ENCODE peak calls at places on chromosomes 1 and 21, in nine cellular contexts. One of them, this sample, is unnamed.

GRCh38 chr1:37472281-37472680 is 2.1 kb upstream of the ZC3H12A start:
- DNase-seq in choroid plexus epithelial cell: no peak
- DNase-seq in ovary: no peak
- DNase-seq in AG04450: no peak
- DNase-seq in heart left ventricle: no peak
- DNase-seq in brain microvascular endothelial cell: no peak
- DNase-seq in MM.1S: no peak
- DNase-seq in body of pancreas: no peak
- DNase-seq in lower lobe of right lung: no peak
- DNase-seq in this sample: no peak

GRCh38 chr1:56409112-56409691 is 170.2 kb downstream of the PLPP3 start:
- DNase-seq in AG04450: no peak
- DNase-seq in lower lobe of right lung: peak
- DNase-seq in ovary: no peak
- DNase-seq in MM.1S: peak
- DNase-seq in heart left ventricle: no peak
- DNase-seq in choroid plexus epithelial cell: no peak
- DNase-seq in brain microvascular endothelial cell: no peak
- DNase-seq in body of pancreas: peak
- DNase-seq in this sample: peak

GRCh38 chr1:941588-942383 is 17.3 kb downstream of the NOC2L start:
- DNase-seq in brain microvascular endothelial cell: peak
- DNase-seq in AG04450: no peak
- DNase-seq in ovary: peak
- DNase-seq in body of pancreas: peak
- DNase-seq in choroid plexus epithelial cell: peak
- DNase-seq in MM.1S: peak
- DNase-seq in heart left ventricle: peak
- DNase-seq in lower lobe of right lung: peak
- DNase-seq in this sample: peak

GRCh38 chr1:155062702-155063411 is 683 bp upstream of the EFNA4 start:
- DNase-seq in MM.1S: peak
- DNase-seq in choroid plexus epithelial cell: peak
- DNase-seq in AG04450: no peak
- DNase-seq in body of pancreas: peak
- DNase-seq in lower lobe of right lung: peak
- DNase-seq in ovary: peak
- DNase-seq in brain microvascular endothelial cell: peak
- DNase-seq in heart left ventricle: peak
- DNase-seq in this sample: peak

GRCh38 chr1:87226341-87226760 is 102.3 kb upstream of the LMO4 start:
- DNase-seq in ovary: peak
- DNase-seq in lower lobe of right lung: peak
- DNase-seq in heart left ventricle: peak
- DNase-seq in body of pancreas: peak
- DNase-seq in choroid plexus epithelial cell: peak
- DNase-seq in MM.1S: no peak
- DNase-seq in AG04450: peak
- DNase-seq in brain microvascular endothelial cell: peak
- DNase-seq in this sample: no peak

GRCh38 chr21:38813143-38813542 is 7.4 kb downstream of the ETS2 start:
- DNase-seq in MM.1S: no peak
- DNase-seq in AG04450: no peak
- DNase-seq in choroid plexus epithelial cell: no peak
- DNase-seq in brain microvascular endothelial cell: no peak
- DNase-seq in lower lobe of right lung: no peak
- DNase-seq in heart left ventricle: no peak
- DNase-seq in ovary: no peak
- DNase-seq in body of pancreas: no peak
- DNase-seq in this sample: no peak

GRCh38 chr21:42038826-42039425 is 28.8 kb upstream of the ZBTB21 start:
- DNase-seq in brain microvascular endothelial cell: no peak
- DNase-seq in lower lobe of right lung: no peak
- DNase-seq in heart left ventricle: no peak
- DNase-seq in choroid plexus epithelial cell: peak
- DNase-seq in ovary: no peak
- DNase-seq in MM.1S: no peak
- DNase-seq in AG04450: peak
- DNase-seq in body of pancreas: peak
- DNase-seq in this sample: no peak

GRCh38 chr1:208059328-208060017 is 148.5 kb upstream of the CD34 start:
- DNase-seq in heart left ventricle: no peak
- DNase-seq in MM.1S: no peak
- DNase-seq in lower lobe of right lung: no peak
- DNase-seq in ovary: no peak
- DNase-seq in brain microvascular endothelial cell: no peak
- DNase-seq in choroid plexus epithelial cell: peak
- DNase-seq in AG04450: no peak
- DNase-seq in body of pancreas: no peak
- DNase-seq in this sample: peak

GRCh38 chr1:181352695-181353094 is 130.6 kb upstream of the CACNA1E start:
- DNase-seq in AG04450: no peak
- DNase-seq in MM.1S: no peak
- DNase-seq in brain microvascular endothelial cell: no peak
- DNase-seq in choroid plexus epithelial cell: no peak
- DNase-seq in heart left ventricle: no peak
- DNase-seq in lower lobe of right lung: no peak
- DNase-seq in body of pancreas: no peak
- DNase-seq in ovary: no peak
- DNase-seq in this sample: no peak

GRCh38 chr1:171984850-171985485 is 143.7 kb downstream of the DNM3 start:
- DNase-seq in choroid plexus epithelial cell: peak
- DNase-seq in lower lobe of right lung: no peak
- DNase-seq in heart left ventricle: no peak
- DNase-seq in ovary: no peak
- DNase-seq in body of pancreas: peak
- DNase-seq in MM.1S: peak
- DNase-seq in AG04450: no peak
- DNase-seq in brain microvascular endothelial cell: no peak
- DNase-seq in this sample: peak

GRCh38 chr1:243734311-243734700 is 115.7 kb downstream of the AKT3 start:
- DNase-seq in MM.1S: no peak
- DNase-seq in choroid plexus epithelial cell: peak
- DNase-seq in brain microvascular endothelial cell: no peak
- DNase-seq in body of pancreas: no peak
- DNase-seq in AG04450: no peak
- DNase-seq in ovary: no peak
- DNase-seq in lower lobe of right lung: no peak
- DNase-seq in heart left ventricle: no peak
- DNase-seq in this sample: no peak

GRCh38 chr1:170662561-170662971 is 1.4 kb upstream of the PRRX1 start:
- DNase-seq in AG04450: no peak
- DNase-seq in brain microvascular endothelial cell: peak
- DNase-seq in lower lobe of right lung: no peak
- DNase-seq in MM.1S: no peak
- DNase-seq in heart left ventricle: no peak
- DNase-seq in body of pancreas: no peak
- DNase-seq in choroid plexus epithelial cell: no peak
- DNase-seq in ovary: no peak
- DNase-seq in this sample: no peak

GRCh38 chr1:170660874-170661645 is 2.9 kb upstream of the PRRX1 start:
- DNase-seq in brain microvascular endothelial cell: no peak
- DNase-seq in MM.1S: no peak
- DNase-seq in AG04450: no peak
- DNase-seq in body of pancreas: no peak
- DNase-seq in ovary: peak
- DNase-seq in choroid plexus epithelial cell: no peak
- DNase-seq in lower lobe of right lung: no peak
- DNase-seq in heart left ventricle: no peak
- DNase-seq in this sample: no peak

GRCh38 chr1:170659404-170660035 is 4.4 kb upstream of the PRRX1 start:
- DNase-seq in choroid plexus epithelial cell: no peak
- DNase-seq in brain microvascular endothelial cell: no peak
- DNase-seq in ovary: no peak
- DNase-seq in AG04450: no peak
- DNase-seq in MM.1S: no peak
- DNase-seq in heart left ventricle: no peak
- DNase-seq in lower lobe of right lung: no peak
- DNase-seq in body of pancreas: no peak
- DNase-seq in this sample: no peak

GRCh38 chr1:170661646-170662411 is 2.1 kb upstream of the PRRX1 start:
- DNase-seq in MM.1S: no peak
- DNase-seq in ovary: peak
- DNase-seq in body of pancreas: no peak
- DNase-seq in AG04450: no peak
- DNase-seq in choroid plexus epithelial cell: peak
- DNase-seq in heart left ventricle: peak
- DNase-seq in lower lobe of right lung: no peak
- DNase-seq in brain microvascular endothelial cell: peak
- DNase-seq in this sample: no peak

DNA sequence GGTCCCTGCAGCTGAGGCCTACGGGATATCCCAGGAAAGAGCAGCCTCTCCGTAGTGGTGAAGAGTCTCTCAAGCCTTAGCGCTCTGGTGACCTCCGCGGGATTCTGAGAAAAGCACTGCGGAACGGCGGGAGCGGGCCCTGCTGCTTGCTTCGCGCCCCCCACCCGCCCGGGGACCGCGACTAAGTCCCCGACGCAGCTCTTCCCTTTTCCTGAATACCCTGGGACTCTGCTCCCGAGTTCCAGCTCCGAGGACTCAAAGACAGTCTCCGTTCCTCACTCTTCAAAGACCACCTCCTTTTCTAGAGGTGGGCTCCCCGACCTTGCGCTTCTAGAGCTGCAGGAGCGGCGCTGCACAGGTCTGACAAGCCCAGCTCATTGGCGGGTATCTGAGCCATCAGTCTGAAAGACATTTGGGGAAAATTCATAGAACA is 3.6 kb upstream of the PRRX1 start:
- DNase-seq in heart left ventricle: no peak
- DNase-seq in choroid plexus epithelial cell: no peak
- DNase-seq in body of pancreas: no peak
- DNase-seq in AG04450: no peak
- DNase-seq in brain microvascular endothelial cell: no peak
- DNase-seq in MM.1S: no peak
- DNase-seq in ovary: peak
- DNase-seq in lower lobe of right lung: no peak
- DNase-seq in this sample: no peak
- H3K4me3 ChIP-seq in heart left ventricle: no peak
- H3K4me3 ChIP-seq in choroid plexus epithelial cell: no peak
- H3K4me3 ChIP-seq in body of pancreas: no peak
- H3K4me3 ChIP-seq in AG04450: no peak
- H3K4me3 ChIP-seq in brain microvascular endothelial cell: no peak
- H3K4me3 ChIP-seq in MM.1S: no peak
- H3K4me3 ChIP-seq in ovary: no peak
- H3K4me3 ChIP-seq in lower lobe of right lung: no peak
- H3K4me3 ChIP-seq in this sample: no peak

GRCh38 chr1:2584822-2585317 is 1.7 kb upstream of the PRXL2B start:
- DNase-seq in AG04450: no peak
- DNase-seq in MM.1S: no peak
- DNase-seq in ovary: no peak
- DNase-seq in brain microvascular endothelial cell: no peak
- DNase-seq in lower lobe of right lung: no peak
- DNase-seq in choroid plexus epithelial cell: no peak
- DNase-seq in heart left ventricle: no peak
- DNase-seq in body of pancreas: no peak
- DNase-seq in this sample: no peak
- H3K4me3 ChIP-seq in AG04450: peak
- H3K4me3 ChIP-seq in MM.1S: peak
- H3K4me3 ChIP-seq in ovary: peak
- H3K4me3 ChIP-seq in brain microvascular endothelial cell: peak
- H3K4me3 ChIP-seq in lower lobe of right lung: peak
- H3K4me3 ChIP-seq in choroid plexus epithelial cell: no peak
- H3K4me3 ChIP-seq in heart left ventricle: peak
- H3K4me3 ChIP-seq in body of pancreas: no peak
- H3K4me3 ChIP-seq in this sample: peak

GRCh38 chr1:207027221-207027777 is 5.3 kb downstream of the C1orf116 start:
- DNase-seq in heart left ventricle: no peak
- DNase-seq in lower lobe of right lung: peak
- DNase-seq in body of pancreas: no peak
- DNase-seq in choroid plexus epithelial cell: no peak
- DNase-seq in brain microvascular endothelial cell: peak
- DNase-seq in AG04450: no peak
- DNase-seq in MM.1S: no peak
- DNase-seq in ovary: no peak
- DNase-seq in this sample: no peak

GRCh38 chr1:207026177-207026576 is 6.4 kb downstream of the C1orf116 start:
- DNase-seq in AG04450: no peak
- DNase-seq in lower lobe of right lung: no peak
- DNase-seq in choroid plexus epithelial cell: no peak
- DNase-seq in heart left ventricle: no peak
- DNase-seq in ovary: no peak
- DNase-seq in brain microvascular endothelial cell: no peak
- DNase-seq in MM.1S: no peak
- DNase-seq in body of pancreas: no peak
- DNase-seq in this sample: no peak

GRCh38 chr1:207029991-207030521 is 2.5 kb downstream of the C1orf116 start:
- DNase-seq in choroid plexus epithelial cell: no peak
- DNase-seq in AG04450: no peak
- DNase-seq in ovary: no peak
- DNase-seq in brain microvascular endothelial cell: no peak
- DNase-seq in lower lobe of right lung: no peak
- DNase-seq in heart left ventricle: no peak
- DNase-seq in MM.1S: no peak
- DNase-seq in body of pancreas: no peak
- DNase-seq in this sample: no peak

GRCh38 chr1:207028884-207029283 is 3.7 kb downstream of the C1orf116 start:
- DNase-seq in choroid plexus epithelial cell: no peak
- DNase-seq in heart left ventricle: no peak
- DNase-seq in brain microvascular endothelial cell: no peak
- DNase-seq in ovary: no peak
- DNase-seq in body of pancreas: no peak
- DNase-seq in AG04450: no peak
- DNase-seq in lower lobe of right lung: no peak
- DNase-seq in MM.1S: no peak
- DNase-seq in this sample: no peak

GRCh38 chr1:207027921-207028320 is 4.6 kb downstream of the C1orf116 start:
- DNase-seq in heart left ventricle: no peak
- DNase-seq in brain microvascular endothelial cell: no peak
- DNase-seq in lower lobe of right lung: no peak
- DNase-seq in choroid plexus epithelial cell: no peak
- DNase-seq in AG04450: no peak
- DNase-seq in MM.1S: no peak
- DNase-seq in ovary: no peak
- DNase-seq in body of pancreas: no peak
- DNase-seq in this sample: no peak
- H3K4me3 ChIP-seq in heart left ventricle: no peak
- H3K4me3 ChIP-seq in brain microvascular endothelial cell: no peak
- H3K4me3 ChIP-seq in lower lobe of right lung: peak
- H3K4me3 ChIP-seq in choroid plexus epithelial cell: no peak
- H3K4me3 ChIP-seq in AG04450: no peak
- H3K4me3 ChIP-seq in MM.1S: no peak
- H3K4me3 ChIP-seq in ovary: no peak
- H3K4me3 ChIP-seq in body of pancreas: no peak
- H3K4me3 ChIP-seq in this sample: no peak

GRCh38 chr1:60008500-60008899 is 65.1 kb downstream of the C1orf87 start:
- DNase-seq in AG04450: no peak
- DNase-seq in ovary: no peak
- DNase-seq in MM.1S: no peak
- DNase-seq in lower lobe of right lung: no peak
- DNase-seq in brain microvascular endothelial cell: no peak
- DNase-seq in heart left ventricle: no peak
- DNase-seq in choroid plexus epithelial cell: no peak
- DNase-seq in body of pancreas: no peak
- DNase-seq in this sample: no peak
- H3K4me3 ChIP-seq in AG04450: no peak
- H3K4me3 ChIP-seq in ovary: no peak
- H3K4me3 ChIP-seq in MM.1S: no peak
- H3K4me3 ChIP-seq in lower lobe of right lung: no peak
- H3K4me3 ChIP-seq in brain microvascular endothelial cell: no peak
- H3K4me3 ChIP-seq in heart left ventricle: no peak
- H3K4me3 ChIP-seq in choroid plexus epithelial cell: no peak
- H3K4me3 ChIP-seq in body of pancreas: no peak
- H3K4me3 ChIP-seq in this sample: no peak